ENCODE peak calls at places on chromosomes 7 and 10, in seven cellular contexts. One of them, this sample, is unnamed.

GRCh38 chr10:128051548-128051947 is 74.7 kb downstream of the MKI67 start:
- DNase-seq in colonic mucosa: no peak
- DNase-seq in lung: no peak
- DNase-seq in uterus: no peak
- DNase-seq in IMR-90: no peak
- DNase-seq in aorta: peak; percentile 67
- DNase-seq in pancreas: no peak
- DNase-seq in this sample: no peak

GRCh38 chr7:154259396-154259795 is 207.2 kb downstream of the DPP6 start:
- DNase-seq in colonic mucosa: no peak
- DNase-seq in IMR-90: no peak
- DNase-seq in uterus: no peak
- DNase-seq in aorta: no peak
- DNase-seq in pancreas: no peak
- DNase-seq in lung: no peak
- DNase-seq in this sample: no peak

GRCh38 chr10:33611423-33611822 is 277.0 kb upstream of the NRP1 start:
- DNase-seq in uterus: no peak
- DNase-seq in aorta: no peak
- DNase-seq in lung: no peak
- DNase-seq in colonic mucosa: no peak
- DNase-seq in pancreas: no peak
- DNase-seq in IMR-90: no peak
- DNase-seq in this sample: no peak

GRCh38 chr7:98826811-98827231 is 43.0 kb downstream of the TMEM130 start:
- DNase-seq in uterus: peak; percentile 48
- DNase-seq in IMR-90: no peak
- DNase-seq in pancreas: peak; percentile 60
- DNase-seq in lung: no peak
- DNase-seq in aorta: peak; percentile 91
- DNase-seq in colonic mucosa: no peak
- DNase-seq in this sample: peak; percentile 91

GRCh38 chr10:62492012-62492869 is 118.1 kb downstream of the ZNF365 start:
- DNase-seq in pancreas: no peak
- DNase-seq in lung: no peak
- DNase-seq in colonic mucosa: no peak
- DNase-seq in IMR-90: peak; percentile 25
- DNase-seq in aorta: no peak
- DNase-seq in uterus: no peak
- DNase-seq in this sample: no peak

GRCh38 chr10:11237571-11237970 is 219.9 kb downstream of the CELF2 start:
- DNase-seq in aorta: no peak
- DNase-seq in lung: no peak
- DNase-seq in uterus: no peak
- DNase-seq in IMR-90: no peak
- DNase-seq in colonic mucosa: no peak
- DNase-seq in pancreas: no peak
- DNase-seq in this sample: no peak

GRCh38 chr10:86204421-86205045 is 162.1 kb downstream of the GRID1 start:
- DNase-seq in colonic mucosa: no peak
- DNase-seq in IMR-90: no peak
- DNase-seq in pancreas: no peak
- DNase-seq in aorta: no peak
- DNase-seq in uterus: no peak
- DNase-seq in lung: no peak
- DNase-seq in this sample: no peak

GRCh38 chr10:75403144-75404022 is 1.8 kb upstream of the ZNF503 start:
- DNase-seq in aorta: peak; percentile 64
- DNase-seq in pancreas: peak; percentile 78
- DNase-seq in colonic mucosa: peak; percentile 55
- DNase-seq in uterus: peak; percentile 55
- DNase-seq in lung: peak; percentile 44
- DNase-seq in IMR-90: no peak
- DNase-seq in this sample: peak; percentile 30

GRCh38 chr10:110410329-110411046 is 87.2 kb upstream of the DUSP5 start:
- DNase-seq in colonic mucosa: peak; percentile 76
- DNase-seq in IMR-90: peak; percentile 98
- DNase-seq in pancreas: no peak
- DNase-seq in lung: peak; percentile 67
- DNase-seq in aorta: no peak
- DNase-seq in uterus: peak; percentile 64
- DNase-seq in this sample: no peak

GRCh38 chr7:2068693-2069471 is 163.9 kb downstream of the MAD1L1 start:
- DNase-seq in pancreas: no peak
- DNase-seq in colonic mucosa: no peak
- DNase-seq in lung: no peak
- DNase-seq in aorta: no peak
- DNase-seq in uterus: no peak
- DNase-seq in IMR-90: no peak
- DNase-seq in this sample: no peak
- H3K27ac ChIP-seq in pancreas: no peak overlapping the region
- H3K27ac ChIP-seq in colonic mucosa: no peak overlapping the region
- H3K27ac ChIP-seq in lung: no peak overlapping the region
- H3K27ac ChIP-seq in aorta: no peak overlapping the region
- H3K27ac ChIP-seq in uterus: no peak overlapping the region
- H3K27ac ChIP-seq in IMR-90: no peak overlapping the region
- H3K27ac ChIP-seq in this sample: no peak overlapping the region

DNA sequence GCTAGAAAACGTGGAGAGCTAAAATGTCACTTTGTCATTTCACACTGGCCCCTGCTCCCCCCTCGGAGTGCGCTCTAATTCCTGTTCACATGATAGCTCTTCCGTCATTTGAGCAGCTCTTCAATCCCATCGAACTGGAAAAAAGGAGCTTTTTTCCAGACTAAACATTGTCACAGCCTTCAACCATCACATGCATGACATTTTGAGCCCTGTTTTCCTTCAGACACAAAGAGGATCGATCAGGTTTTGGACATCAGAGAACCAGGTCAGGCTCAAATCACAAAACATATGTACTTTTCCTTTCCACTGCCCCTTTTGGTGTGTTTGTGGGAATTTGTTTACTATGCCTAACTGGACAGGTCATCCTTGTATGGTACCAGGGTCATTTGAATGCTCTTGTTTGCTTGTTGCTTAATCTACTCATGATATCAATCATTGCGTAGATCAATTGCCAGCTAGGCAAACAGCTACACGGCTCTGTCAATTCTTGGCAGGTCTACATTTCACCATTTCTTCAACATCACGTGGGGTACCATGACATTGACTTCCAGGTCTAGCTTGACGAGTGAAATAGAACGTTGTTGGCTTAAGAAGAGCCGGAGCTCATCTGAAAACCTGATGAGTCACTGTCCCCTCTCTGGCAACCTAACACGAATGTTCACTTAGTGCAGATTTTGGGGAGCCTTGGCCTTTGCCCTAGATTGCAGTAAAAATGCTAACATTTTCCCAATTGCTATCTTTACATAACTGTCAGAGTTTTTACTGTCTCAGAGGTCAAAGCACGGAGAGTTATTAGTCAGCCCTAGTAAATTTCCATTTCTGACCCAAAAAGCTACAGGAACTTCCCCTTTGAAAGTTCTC is 87.3 kb downstream of the LYZL2 start:
- DNase-seq in colonic mucosa: no peak
- DNase-seq in IMR-90: no peak
- DNase-seq in lung: no peak
- DNase-seq in pancreas: no peak
- DNase-seq in aorta: no peak
- DNase-seq in uterus: no peak
- DNase-seq in this sample: no peak
- H3K27ac ChIP-seq in colonic mucosa: no peak overlapping the region
- H3K27ac ChIP-seq in IMR-90: no peak overlapping the region
- H3K27ac ChIP-seq in lung: peak overlapping the region; percentile 42
- H3K27ac ChIP-seq in pancreas: no peak overlapping the region
- H3K27ac ChIP-seq in aorta: no peak overlapping the region
- H3K27ac ChIP-seq in uterus: no peak overlapping the region
- H3K27ac ChIP-seq in this sample: no peak overlapping the region

GRCh38 chr10:124094419-124094785 is 1.0 kb upstream of the CHST15 start:
- DNase-seq in colonic mucosa: no peak
- DNase-seq in pancreas: no peak
- DNase-seq in IMR-90: no peak
- DNase-seq in aorta: peak; percentile 68
- DNase-seq in uterus: no peak
- DNase-seq in lung: no peak
- DNase-seq in this sample: no peak

GRCh38 chr10:124091646-124092269 is 1.6 kb downstream of the CHST15 start:
- DNase-seq in pancreas: no peak
- DNase-seq in lung: peak; percentile 34
- DNase-seq in aorta: peak; percentile 74
- DNase-seq in IMR-90: no peak
- DNase-seq in colonic mucosa: no peak
- DNase-seq in uterus: peak; percentile 23
- DNase-seq in this sample: peak; percentile 34

GRCh38 chr10:124095096-124095495 is 1.7 kb upstream of the CHST15 start:
- DNase-seq in pancreas: no peak
- DNase-seq in uterus: no peak
- DNase-seq in lung: no peak
- DNase-seq in colonic mucosa: no peak
- DNase-seq in IMR-90: no peak
- DNase-seq in aorta: no peak
- DNase-seq in this sample: no peak

GRCh38 chr10:124092270-124093075 is 925 bp downstream of the CHST15 start:
- DNase-seq in lung: peak; percentile 69
- DNase-seq in IMR-90: no peak
- DNase-seq in aorta: peak; percentile 77
- DNase-seq in uterus: peak; percentile 42
- DNase-seq in pancreas: peak; percentile 73
- DNase-seq in colonic mucosa: peak; percentile 57
- DNase-seq in this sample: peak; percentile 64

GRCh38 chr10:124093076-124093773 is at the start of gene CHST15:
- DNase-seq in uterus: peak; percentile 39
- DNase-seq in pancreas: peak; percentile 72
- DNase-seq in lung: peak; percentile 64
- DNase-seq in IMR-90: no peak
- DNase-seq in colonic mucosa: no peak
- DNase-seq in aorta: peak; percentile 68
- DNase-seq in this sample: no peak
- H3K27ac ChIP-seq in uterus: peak within 1 kb of the TSS; percentile 77
- H3K27ac ChIP-seq in pancreas: peak within 1 kb of the TSS; percentile 71
- H3K27ac ChIP-seq in lung: peak within 1 kb of the TSS; percentile 84
- H3K27ac ChIP-seq in IMR-90: no peak within 1 kb of the TSS
- H3K27ac ChIP-seq in colonic mucosa: peak within 1 kb of the TSS; percentile 25
- H3K27ac ChIP-seq in aorta: no peak within 1 kb of the TSS
- H3K27ac ChIP-seq in this sample: peak within 1 kb of the TSS; percentile 65

GRCh38 chr10:25405871-25406270 is 231.1 kb downstream of the GPR158 start:
- DNase-seq in colonic mucosa: no peak
- DNase-seq in pancreas: no peak
- DNase-seq in lung: no peak
- DNase-seq in uterus: no peak
- DNase-seq in IMR-90: no peak
- DNase-seq in aorta: no peak
- DNase-seq in this sample: no peak
- H3K27ac ChIP-seq in colonic mucosa: no peak overlapping the region
- H3K27ac ChIP-seq in pancreas: no peak overlapping the region
- H3K27ac ChIP-seq in lung: no peak overlapping the region
- H3K27ac ChIP-seq in uterus: no peak overlapping the region
- H3K27ac ChIP-seq in IMR-90: no peak overlapping the region
- H3K27ac ChIP-seq in aorta: no peak overlapping the region
- H3K27ac ChIP-seq in this sample: no peak overlapping the region

GRCh38 chr7:151754688-151755130 is 122.2 kb downstream of the PRKAG2 start:
- DNase-seq in colonic mucosa: no peak
- DNase-seq in pancreas: no peak
- DNase-seq in aorta: no peak
- DNase-seq in IMR-90: no peak
- DNase-seq in lung: no peak
- DNase-seq in uterus: no peak
- DNase-seq in this sample: no peak

GRCh38 chr7:151754142-151754590 is 122.7 kb downstream of the PRKAG2 start:
- DNase-seq in aorta: peak; percentile 90
- DNase-seq in pancreas: peak; percentile 87
- DNase-seq in uterus: peak; percentile 85
- DNase-seq in colonic mucosa: peak; percentile 75
- DNase-seq in IMR-90: peak; percentile 99
- DNase-seq in lung: peak; percentile 85
- DNase-seq in this sample: peak; percentile 76

GRCh38 chr7:151755131-151755787 is 121.7 kb downstream of the PRKAG2 start:
- DNase-seq in aorta: no peak
- DNase-seq in lung: no peak
- DNase-seq in pancreas: no peak
- DNase-seq in colonic mucosa: peak; percentile 49
- DNase-seq in uterus: peak; percentile 73
- DNase-seq in IMR-90: peak; percentile 82
- DNase-seq in this sample: peak; percentile 43

GRCh38 chr7:151752037-151752436 is 124.9 kb downstream of the PRKAG2 start:
- DNase-seq in lung: no peak
- DNase-seq in colonic mucosa: no peak
- DNase-seq in aorta: no peak
- DNase-seq in uterus: no peak
- DNase-seq in pancreas: no peak
- DNase-seq in IMR-90: no peak
- DNase-seq in this sample: no peak

GRCh38 chr7:151752816-151753600 is 123.9 kb downstream of the PRKAG2 start:
- DNase-seq in aorta: no peak
- DNase-seq in IMR-90: peak; percentile 64
- DNase-seq in pancreas: no peak
- DNase-seq in uterus: no peak
- DNase-seq in colonic mucosa: no peak
- DNase-seq in lung: no peak
- DNase-seq in this sample: no peak
- H3K27ac ChIP-seq in aorta: no peak overlapping the region
- H3K27ac ChIP-seq in IMR-90: peak overlapping the region; percentile 76
- H3K27ac ChIP-seq in pancreas: no peak overlapping the region
- H3K27ac ChIP-seq in uterus: no peak overlapping the region
- H3K27ac ChIP-seq in colonic mucosa: no peak overlapping the region
- H3K27ac ChIP-seq in lung: no peak overlapping the region
- H3K27ac ChIP-seq in this sample: peak overlapping the region; percentile 87

GRCh38 chr10:24590697-24591457 is 132.8 kb downstream of the ARHGAP21 start:
- DNase-seq in aorta: no peak
- DNase-seq in colonic mucosa: no peak
- DNase-seq in lung: no peak
- DNase-seq in pancreas: no peak
- DNase-seq in IMR-90: no peak
- DNase-seq in uterus: no peak
- DNase-seq in this sample: no peak
- H3K27ac ChIP-seq in aorta: no peak overlapping the region
- H3K27ac ChIP-seq in colonic mucosa: no peak overlapping the region
- H3K27ac ChIP-seq in lung: no peak overlapping the region
- H3K27ac ChIP-seq in pancreas: no peak overlapping the region
- H3K27ac ChIP-seq in IMR-90: no peak overlapping the region
- H3K27ac ChIP-seq in uterus: no peak overlapping the region
- H3K27ac ChIP-seq in this sample: no peak overlapping the region